ENCODE peak calls at places on chromosomes 4 and X, in eight cellular contexts. Q, C, R, U, E, J, G and X are unnamed samples.

GRCh38 chr4:128159967-128160366 is 98.9 kb downstream of the LARP1B start:
- DNase-seq in R (no peak), G (no peak), E (no peak), C (no peak), J (no peak), Q (no peak), U (no peak), X (no peak)

GRCh38 chr4:146333187-146333894 is 119.0 kb downstream of the REELD1 start:
- DNase-seq in Q (peak; percentile 13), J (no peak), C (no peak), E (no peak), U (no peak), R (no peak), G (no peak), X (peak; percentile 72)

GRCh38 chr4:125679989-125680388 is 365.2 kb downstream of the FAT4 start:
- DNase-seq in C (no peak), G (no peak), Q (no peak), E (no peak), J (no peak), U (no peak), R (no peak), X (no peak)

GRCh38 chr4:136458326-136458725 is 1074.0 kb downstream of the PCDH18 start:
- DNase-seq in R (no peak), C (no peak), G (no peak), E (no peak), Q (no peak), J (peak; percentile 43), U (no peak), X (no peak)

GRCh38 chr4:187578103-187578502 is 417.5 kb upstream of the ZFP42 start:
- DNase-seq in R (no peak), G (no peak), Q (no peak), U (no peak), E (no peak), J (no peak), C (no peak), X (no peak)

GRCh38 chr4:147596377-147596776 is 20.8 kb upstream of the TMEM184C start:
- DNase-seq in G (no peak), R (no peak), E (no peak), J (no peak), C (no peak), Q (no peak), U (no peak), X (no peak)

GRCh38 chr4:26859762-26860156 is 882 bp upstream of the STIM2 start:
- DNase-seq in G (no peak), J (no peak), Q (no peak), R (peak; percentile 9), U (no peak), E (no peak), C (no peak), X (no peak)

GRCh38 chr4:19486400-19486799 is 765.3 kb upstream of the SLIT2 start:
- DNase-seq in R (peak; percentile 3), J (no peak), E (no peak), G (no peak), C (no peak), Q (no peak), U (no peak), X (no peak)

GRCh38 chr4:3042226-3042625 is 32.1 kb downstream of the HTT-AS start:
- DNase-seq in R (no peak), Q (no peak), C (no peak), J (no peak), G (no peak), U (no peak), E (no peak), X (no peak)

GRCh38 chr4:107736924-107737448 is 17.0 kb upstream of the PAPSS1 start:
- DNase-seq in G (no peak), E (peak; percentile 17), Q (peak; percentile 47), U (no peak), R (peak; percentile 64), J (no peak), C (no peak), X (peak; percentile 19)

GRCh38 chrX:97524340-97524739 is 640.6 kb downstream of the RPA4 start:
- DNase-seq in E (no peak), U (no peak), G (no peak), R (no peak), C (no peak), Q (no peak), J (no peak), X (no peak)